ENCODE peak calls at places on chromosomes 12 and 14, in seven cellular contexts. O, W, M, R, K, Q and G are unnamed samples.

GRCh38 chr14:67199016-67199415 is 9.8 kb downstream of the GARIN2 start:
- DNase-seq in O (no peak), W (no peak), M (no peak), R (no peak), K (no peak), Q (no peak), G (no peak)

GRCh38 chr12:39145175-39145999 is 240.0 kb upstream of the CPNE8 start:
- DNase-seq in O (peak), W (peak), M (no peak), R (peak), K (no peak), Q (peak), G (peak)

GRCh38 chr14:105890474-105891220 is 364.3 kb downstream of the TMEM121 start:
- DNase-seq in O (no peak), W (no peak), M (peak), R (peak), K (no peak), Q (no peak), G (no peak)

GRCh38 chr12:12616512-12617275 is 5.0 kb downstream of the CREBL2 start:
- DNase-seq in O (peak), W (no peak), M (no peak), R (no peak), K (no peak), Q (no peak), G (no peak)

GRCh38 chr12:47082283-47082962 is 2.7 kb upstream of the AMIGO2 start:
- DNase-seq in O (no peak), W (no peak), M (no peak), R (no peak), K (no peak), Q (no peak), G (no peak)

GRCh38 chr12:7210642-7211151 is 21.2 kb downstream of the PEX5 start:
- DNase-seq in O (no peak), W (no peak), M (no peak), R (no peak), K (no peak), Q (no peak), G (no peak)

GRCh38 chr14:90839024-90839888 is 23.0 kb upstream of the TTC7B start:
- DNase-seq in O (peak), W (no peak), M (peak), R (no peak), K (peak), Q (no peak), G (no peak)

GRCh38 chr12:24297516-24297915 is 348.0 kb upstream of the SOX5 start:
- DNase-seq in O (no peak), W (no peak), M (no peak), R (no peak), K (no peak), Q (no peak), G (no peak)

GRCh38 chr12:12265035-12265434 is 1.8 kb downstream of the LRP6 start:
- DNase-seq in O (peak), W (no peak), M (no peak), R (no peak), K (no peak), Q (no peak), G (no peak)

DNA sequence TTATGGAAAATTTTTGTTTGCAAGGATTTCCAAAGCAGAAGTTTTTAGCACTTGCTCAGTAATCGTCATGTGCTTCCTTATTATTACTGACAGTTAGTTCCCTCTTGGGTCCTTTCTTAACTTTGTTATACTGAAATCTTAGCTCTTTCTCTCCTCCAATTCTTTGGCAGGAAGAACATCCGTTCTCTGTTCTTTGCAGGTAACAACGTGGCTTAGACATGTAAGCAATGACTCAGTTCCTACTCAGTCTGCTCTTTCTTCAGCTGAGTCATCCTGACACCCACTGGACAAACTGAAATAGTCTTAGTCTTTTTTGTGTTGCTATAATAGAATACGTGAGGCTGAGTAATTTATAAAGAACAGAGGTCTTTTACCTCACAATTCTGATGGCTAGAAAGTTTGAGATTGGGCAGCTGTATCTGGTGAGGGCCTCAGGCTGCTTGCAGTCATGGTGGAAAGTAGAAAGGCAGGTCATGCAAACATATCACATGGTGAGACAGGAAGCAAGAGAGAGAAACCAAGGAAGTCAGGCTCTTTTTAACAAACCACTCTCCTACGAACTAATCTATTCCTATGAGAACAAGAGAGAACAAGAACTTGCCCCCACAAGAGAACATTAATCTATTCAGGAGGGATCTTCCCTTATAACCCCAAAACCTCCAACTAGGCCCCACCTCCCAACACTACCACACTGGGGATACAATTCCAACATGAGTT is 49.2 kb downstream of the TESPA1 start:
- DNase-seq in O (peak), W (no peak), M (no peak), R (no peak), K (peak), Q (no peak), G (no peak)
- TF ChIP-seq CTCF in O (peak), W (no peak), M (no peak), R (no peak), K (no peak), Q (peak), G (no peak)

DNA sequence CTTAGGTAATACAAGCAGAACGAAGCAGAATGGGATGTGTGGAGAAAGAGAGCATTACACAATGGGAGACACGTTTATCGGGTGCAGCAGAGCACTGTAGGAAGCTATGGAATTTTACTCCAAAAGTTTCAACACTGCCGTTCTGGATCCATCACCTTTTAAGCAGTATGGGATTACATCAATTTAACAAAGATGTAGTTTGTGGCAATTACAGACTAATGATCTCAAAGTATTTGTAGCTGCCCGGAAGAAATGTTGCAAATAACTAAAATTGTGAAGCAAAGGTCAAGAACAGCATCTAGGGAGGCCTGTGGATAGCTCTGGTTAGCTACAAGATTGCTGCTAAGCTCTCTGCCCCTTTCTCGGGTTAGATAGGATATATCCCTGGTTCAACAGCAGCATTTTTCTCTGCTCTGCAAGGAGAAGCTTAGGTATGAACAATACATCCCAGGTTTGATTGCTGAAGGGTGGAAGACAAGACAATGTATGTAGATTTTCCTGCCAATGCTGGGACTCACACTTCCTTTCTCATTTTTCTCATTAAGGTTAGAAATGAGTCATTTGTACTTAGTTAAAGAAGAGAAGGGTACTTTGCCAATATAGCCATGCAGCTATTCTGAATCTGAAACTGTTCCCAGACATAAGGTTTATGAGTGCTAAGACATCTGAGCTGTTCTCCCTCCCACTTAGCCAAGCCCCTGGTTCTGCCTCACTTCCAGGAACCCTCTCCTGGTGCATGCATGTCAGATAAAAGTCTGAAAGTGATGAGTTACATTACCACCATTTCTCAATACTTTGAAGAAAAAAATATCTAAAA is 75.0 kb upstream of the HIF1A start:
- DNase-seq in O (peak), W (no peak), M (no peak), R (no peak), K (peak), Q (no peak), G (no peak)
- TF ChIP-seq CTCF in O (no peak), W (no peak), M (no peak), R (no peak), K (no peak), Q (no peak), G (no peak)

DNA sequence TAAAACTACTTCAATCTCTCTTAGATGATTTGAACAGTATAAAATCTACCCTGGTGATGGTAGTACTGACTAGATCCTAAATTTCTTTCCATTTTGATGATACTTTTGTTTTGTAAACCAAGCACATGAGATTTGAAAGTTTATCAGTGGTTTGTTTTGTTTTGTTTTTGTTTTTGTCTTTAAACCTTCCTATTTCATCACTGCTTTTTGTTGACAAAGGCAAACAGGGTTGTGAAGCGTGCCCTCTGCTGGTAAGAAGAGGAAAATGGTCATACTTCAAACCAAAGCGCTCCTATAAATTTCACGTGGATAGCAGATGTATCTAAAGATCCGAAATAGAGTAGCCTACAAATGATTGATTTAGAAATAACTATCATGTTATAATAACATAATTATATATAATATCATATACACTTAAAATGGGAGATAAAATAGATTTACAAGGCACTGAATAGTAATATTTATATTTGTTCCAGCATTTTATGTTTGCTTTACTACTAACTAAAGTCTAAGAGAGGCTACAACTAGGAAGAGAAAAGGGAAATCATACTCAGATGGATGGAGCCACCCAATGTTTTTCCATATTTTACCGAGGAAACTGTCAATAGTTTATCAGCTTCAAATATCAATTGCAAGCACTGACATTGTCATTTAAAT is 254.0 kb upstream of the USP15 start:
- DNase-seq in O (peak), W (peak), M (no peak), R (no peak), K (peak), Q (peak), G (peak)
- TF ChIP-seq CTCF in O (peak), W (peak), M (peak), R (peak), K (peak), Q (peak), G (peak)

GRCh38 chr14:77125275-77126073 is 16.1 kb downstream of the ZDHHC22 start:
- DNase-seq in O (no peak), W (peak), M (no peak), R (no peak), K (no peak), Q (no peak), G (no peak)
- TF ChIP-seq CTCF in O (no peak), W (no peak), M (no peak), R (no peak), K (no peak), Q (no peak), G (no peak)

GRCh38 chr14:95877633-95878032 is 1.0 kb downstream of the TUNAR start:
- DNase-seq in O (no peak), W (no peak), M (no peak), R (no peak), K (no peak), Q (no peak), G (no peak)

GRCh38 chr14:95871531-95871930 is 5.1 kb upstream of the TUNAR start:
- DNase-seq in O (no peak), W (no peak), M (no peak), R (no peak), K (no peak), Q (peak), G (no peak)

GRCh38 chr14:95872777-95873176 is 3.9 kb upstream of the TUNAR start:
- DNase-seq in O (no peak), W (no peak), M (no peak), R (no peak), K (no peak), Q (no peak), G (no peak)

GRCh38 chr14:95875831-95876768 is 532 bp upstream of the TUNAR start:
- DNase-seq in O (no peak), W (peak), M (no peak), R (no peak), K (no peak), Q (peak), G (peak)

DNA sequence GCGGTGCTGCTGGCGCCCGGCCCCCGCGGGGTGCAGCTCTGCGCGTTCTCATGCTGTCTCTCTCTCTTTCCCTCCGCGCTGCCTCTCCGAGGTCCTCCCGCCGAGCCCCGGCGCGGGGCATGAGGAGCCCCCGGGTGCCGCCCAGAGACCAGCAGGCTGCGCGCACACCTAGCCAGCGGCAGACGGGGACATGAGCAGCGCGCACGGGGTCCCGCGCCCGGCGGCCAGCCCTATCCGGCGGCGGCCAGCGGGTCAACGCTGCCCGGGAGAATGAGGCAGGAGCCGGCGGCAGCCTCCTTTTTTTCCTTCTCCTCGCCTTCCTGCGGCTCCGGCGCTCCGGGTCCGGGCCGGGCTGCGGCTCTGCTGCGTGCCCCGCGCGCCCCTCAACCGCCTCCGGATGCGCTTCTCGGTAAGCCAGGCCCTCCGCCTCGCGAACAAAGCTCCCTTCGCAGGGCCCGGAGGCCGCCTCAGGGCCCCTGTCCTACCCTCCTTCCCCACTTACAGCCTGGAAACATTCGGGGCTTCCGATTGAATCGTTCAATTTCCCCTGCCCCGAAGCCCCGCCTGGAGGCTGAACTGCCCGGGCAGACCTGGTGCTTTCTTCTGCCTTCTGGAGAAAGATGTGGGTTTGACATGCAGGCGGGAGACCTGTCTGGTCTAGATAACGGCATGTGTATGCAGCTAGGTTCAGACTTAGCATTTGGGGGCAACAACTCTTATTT is at the start of gene TUNAR:
- DNase-seq in O (no peak), W (peak), M (no peak), R (no peak), K (no peak), Q (peak), G (peak)
- TF ChIP-seq CTCF in O (no peak), W (no peak), M (no peak), R (no peak), K (no peak), Q (no peak), G (no peak)